ENCODE peak calls at places on chromosomes 6 and 20, in seven cellular contexts. S is body of pancreas, X is HCT116, R is GM12865, E is pancreas, T is mammary epithelial cell, N is heart right ventricle. P is an unnamed sample.

GRCh38 chr6:129672883-129673631 is 36.9 kb downstream of the ARHGAP18 start:
- DNase-seq in S (no peak), X (peak), R (peak), E (no peak), T (peak), N (no peak), P (peak)

GRCh38 chr6:89388846-89389245 is 23.2 kb downstream of the RRAGD start:
- DNase-seq in S (no peak), X (no peak), R (no peak), E (no peak), T (no peak), N (no peak), P (no peak)

GRCh38 chr6:26301638-26302037 is 63.4 kb upstream of the BTN3A2 start:
- DNase-seq in S (no peak), X (no peak), R (peak), E (no peak), T (no peak), N (no peak), P (no peak)

GRCh38 chr6:4291453-4292403 is 156.4 kb upstream of the ECI2 start:
- DNase-seq in S (no peak), X (no peak), R (no peak), E (no peak), T (no peak), N (no peak), P (peak)

GRCh38 chr6:44064089-44064947 is 62.9 kb downstream of the MRPL14 start:
- DNase-seq in S (peak), X (no peak), R (peak), E (no peak), T (peak), N (no peak), P (peak)

GRCh38 chr6:7978736-7979135 is 68.1 kb upstream of the TXNDC5 start:
- DNase-seq in S (no peak), X (no peak), R (peak), E (no peak), T (no peak), N (no peak), P (no peak)

GRCh38 chr6:49342410-49342809 is 120.6 kb downstream of the MMUT start:
- DNase-seq in S (peak), X (no peak), R (no peak), E (no peak), T (no peak), N (no peak), P (no peak)

GRCh38 chr6:152002306-152002705 is 194.8 kb downstream of the ESR1 start:
- DNase-seq in S (no peak), X (no peak), R (no peak), E (no peak), T (no peak), N (no peak), P (no peak)

GRCh38 chr20:1466211-1467081 is at the start of gene NSFL1C:
- DNase-seq in S (peak), X (peak), R (peak), E (peak), T (peak), N (peak), P (peak)

GRCh38 chr6:34465551-34466241 is at the start of gene PACSIN1:
- DNase-seq in S (peak), X (no peak), R (no peak), E (peak), T (no peak), N (peak), P (peak)

GRCh38 chr6:63452117-63452516 is 120.2 kb upstream of the LOC128125822 start:
- DNase-seq in S (no peak), X (no peak), R (no peak), E (no peak), T (peak), N (no peak), P (peak)

GRCh38 chr6:26051683-26052310 is 35.4 kb upstream of the HFE start:
- DNase-seq in S (no peak), X (no peak), R (no peak), E (no peak), T (no peak), N (no peak), P (no peak)

GRCh38 chr6:29943053-29943966 is 978 bp downstream of the HLA-A start:
- DNase-seq in S (peak), X (no peak), R (peak), E (no peak), T (no peak), N (peak), P (no peak)

GRCh38 chr6:165685302-165685701 is 22.3 kb upstream of the PDE10A start:
- DNase-seq in S (no peak), X (no peak), R (no peak), E (no peak), T (no peak), N (no peak), P (no peak)

GRCh38 chr20:61797971-61798411 is 267.7 kb downstream of the TAF4 start:
- DNase-seq in S (no peak), X (no peak), R (no peak), E (no peak), T (no peak), N (no peak), P (no peak)

GRCh38 chr6:143632894-143633293 is 44.9 kb upstream of the PHACTR2 start:
- DNase-seq in S (no peak), X (no peak), R (no peak), E (no peak), T (no peak), N (no peak), P (no peak)

GRCh38 chr20:673606-674005 is 2.0 kb downstream of the SCRT2 start:
- DNase-seq in S (no peak), X (no peak), R (no peak), E (no peak), T (no peak), N (no peak), P (no peak)

GRCh38 chr6:106103728-106104109 is 17.6 kb downstream of the PRDM1 start:
- DNase-seq in S (no peak), X (no peak), R (peak), E (no peak), T (peak), N (no peak), P (peak)

GRCh38 chr20:63842258-63842657 is 11.2 kb upstream of the ZBTB46 start:
- DNase-seq in S (no peak), X (no peak), R (no peak), E (no peak), T (no peak), N (no peak), P (no peak)

GRCh38 chr6:140970485-140970884 is 1162.2 kb upstream of the GJE1 start:
- DNase-seq in S (no peak), X (no peak), R (no peak), E (no peak), T (no peak), N (no peak), P (peak)

GRCh38 chr6:73579851-73580246 is 59.0 kb upstream of the EEF1A1 start:
- DNase-seq in S (peak), X (peak), R (peak), E (no peak), T (peak), N (no peak), P (peak)

GRCh38 chr6:150516199-150516598 is 83.5 kb upstream of the PLEKHG1 start:
- DNase-seq in S (no peak), X (no peak), R (no peak), E (no peak), T (no peak), N (no peak), P (no peak)

GRCh38 chr6:142845624-142846458 is 99.1 kb downstream of the HIVEP2 start:
- DNase-seq in S (peak), X (peak), R (peak), E (peak), T (peak), N (peak), P (peak)

GRCh38 chr6:169851641-169852503 is 100.5 kb downstream of the ERMARD start:
- DNase-seq in S (no peak), X (no peak), R (no peak), E (no peak), T (peak), N (no peak), P (peak)

GRCh38 chr20:61274326-61274725 is 22.3 kb downstream of the CDH4 start:
- DNase-seq in S (no peak), X (no peak), R (no peak), E (no peak), T (no peak), N (no peak), P (no peak)

GRCh38 chr6:44004625-44005506 is 122.4 kb downstream of the MRPL14 start:
- DNase-seq in S (peak), X (no peak), R (peak), E (no peak), T (no peak), N (no peak), P (no peak)

GRCh38 chr6:57173886-57174510 is 1.9 kb downstream of the BAG2 start:
- DNase-seq in S (no peak), X (peak), R (peak), E (no peak), T (peak), N (no peak), P (peak)

GRCh38 chr6:27617700-27618689 is 145.1 kb upstream of the ZNF184 start:
- DNase-seq in S (no peak), X (peak), R (peak), E (no peak), T (peak), N (no peak), P (peak)

GRCh38 chr6:129184808-129185366 is 301.9 kb downstream of the LAMA2 start:
- DNase-seq in S (no peak), X (no peak), R (no peak), E (no peak), T (no peak), N (no peak), P (no peak)

GRCh38 chr6:127566671-127567070 is 10.3 kb upstream of the C6orf58 start:
- DNase-seq in S (no peak), X (no peak), R (no peak), E (no peak), T (no peak), N (no peak), P (no peak)

GRCh38 chr20:14972256-14972655 is 634.8 kb upstream of the FLRT3 start:
- DNase-seq in S (no peak), X (no peak), R (no peak), E (no peak), T (no peak), N (no peak), P (peak)

DNA sequence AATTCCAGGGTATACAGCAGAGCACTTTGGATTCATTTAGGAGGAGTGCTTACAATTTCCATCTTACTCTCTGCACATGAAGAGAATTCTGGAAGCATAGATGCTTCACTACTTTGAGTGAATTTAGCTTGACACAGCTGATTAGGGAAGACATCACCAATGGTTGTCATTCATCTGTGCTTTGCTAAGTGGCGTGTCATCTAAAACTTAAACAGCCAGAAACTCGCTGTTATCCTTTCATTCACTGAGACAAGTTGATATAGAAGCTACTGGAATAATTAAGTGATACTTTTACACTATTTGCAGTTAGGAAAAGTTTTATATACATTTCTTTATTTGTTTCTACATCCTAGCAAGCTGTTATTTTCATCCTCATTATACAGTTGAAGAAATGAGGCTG is 635.3 kb upstream of the FLRT3 start:
- DNase-seq in S (no peak), X (no peak), R (no peak), E (no peak), T (no peak), N (no peak), P (no peak)
- TF ChIP-seq CTCF in S (no peak), X (no peak), R (no peak), E (no peak), T (no peak), N (no peak), P (no peak)

GRCh38 chr6:31588871-31589650 is 3.0 kb downstream of the LST1 start:
- DNase-seq in S (no peak), X (no peak), R (no peak), E (no peak), T (no peak), N (no peak), P (no peak)
- H3K4me3 ChIP-seq in S (no peak), X (no peak), R (no peak), E (no peak), T (no peak), N (no peak), P (no peak)

GRCh38 chr6:79810878-79811277 is 136.5 kb downstream of the ELOVL4 start:
- DNase-seq in S (no peak), X (no peak), R (no peak), E (no peak), T (no peak), N (no peak), P (no peak)
- TF ChIP-seq CTCF in S (no peak), X (no peak), R (no peak), E (no peak), T (no peak), N (no peak), P (no peak)

GRCh38 chr6:10384064-10384317 is 30.9 kb downstream of the TFAP2A start:
- DNase-seq in S (no peak), X (no peak), R (no peak), E (no peak), T (no peak), N (no peak), P (no peak)

GRCh38 chr6:10382322-10382721 is 32.6 kb downstream of the TFAP2A start:
- DNase-seq in S (no peak), X (no peak), R (no peak), E (no peak), T (no peak), N (no peak), P (no peak)

GRCh38 chr6:10382728-10383127 is 32.1 kb downstream of the TFAP2A start:
- DNase-seq in S (no peak), X (no peak), R (no peak), E (no peak), T (no peak), N (no peak), P (no peak)

GRCh38 chr6:10384333-10384718 is 30.5 kb downstream of the TFAP2A start:
- DNase-seq in S (no peak), X (no peak), R (no peak), E (no peak), T (no peak), N (no peak), P (no peak)

DNA sequence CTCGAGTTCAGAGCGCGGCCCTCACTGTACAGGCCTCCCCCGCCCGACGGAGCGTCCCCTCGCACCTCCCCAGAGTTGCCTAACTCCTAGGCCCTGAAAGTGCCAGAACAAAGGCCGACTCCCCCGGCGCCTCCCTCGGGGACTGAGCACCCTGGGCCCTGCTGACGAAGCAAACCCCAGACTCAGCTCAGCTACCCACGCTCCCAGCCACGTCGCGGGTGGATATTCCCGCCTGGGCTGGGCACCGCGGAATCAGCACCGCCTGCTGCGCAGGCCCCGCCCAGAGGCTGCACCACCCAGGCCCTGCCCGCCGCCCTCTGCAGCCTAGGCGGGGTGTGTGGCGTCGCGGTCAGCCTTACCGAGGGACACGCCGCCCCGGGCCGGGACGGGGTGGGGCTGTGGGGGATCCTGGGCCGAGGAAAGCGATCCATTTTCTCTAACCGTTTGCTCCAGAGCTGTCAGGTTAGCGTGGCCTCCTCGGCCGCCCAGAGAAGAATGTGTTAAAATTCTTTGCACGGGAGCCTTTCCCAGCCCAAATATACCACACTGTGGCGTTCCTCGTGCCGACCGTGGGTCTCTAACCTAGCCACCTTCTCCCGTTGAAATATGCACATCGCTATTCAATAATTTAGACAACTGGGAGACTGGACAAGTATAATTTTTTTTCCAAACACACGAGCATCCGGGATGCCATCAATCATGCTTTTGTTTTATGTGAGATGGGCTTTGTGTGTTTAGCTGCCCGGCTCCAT is 31.4 kb downstream of the TFAP2A start:
- DNase-seq in S (no peak), X (peak), R (no peak), E (no peak), T (peak), N (no peak), P (peak)
- H3K4me3 ChIP-seq in S (no peak), X (peak), R (no peak), E (no peak), T (peak), N (no peak), P (peak)

DNA sequence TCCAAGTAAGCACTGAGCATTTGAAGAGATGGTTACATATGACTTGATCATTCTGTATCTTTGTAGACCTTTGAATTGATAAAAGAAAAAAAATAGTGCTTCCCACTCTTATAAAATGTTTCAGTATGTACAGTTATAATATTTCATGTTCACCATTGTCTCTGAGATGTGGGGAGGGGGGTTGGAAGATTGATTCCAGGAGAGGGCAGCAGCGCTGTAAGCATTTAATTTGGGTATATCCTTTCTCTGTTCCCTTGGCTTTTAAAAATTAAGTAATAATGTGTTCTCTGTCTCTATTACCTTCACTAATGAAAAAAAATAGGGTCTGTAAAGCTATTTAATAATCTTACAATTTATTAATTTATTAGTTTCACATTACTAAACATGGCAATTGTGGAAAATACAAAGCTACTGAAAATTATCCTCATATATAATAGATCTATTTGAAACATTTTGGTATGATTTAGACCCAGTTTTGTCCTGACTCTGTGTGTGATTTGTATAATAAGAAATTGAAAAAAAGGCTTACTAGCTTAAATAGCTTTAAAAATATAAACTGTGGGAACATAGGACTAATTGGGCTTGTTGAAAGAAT is 341.2 kb downstream of the CDKAL1 start:
- DNase-seq in S (peak), X (no peak), R (peak), E (no peak), T (peak), N (no peak), P (peak)
- TF ChIP-seq CTCF in S (peak), X (peak), R (peak), E (no peak), T (peak), N (peak), P (peak)

DNA sequence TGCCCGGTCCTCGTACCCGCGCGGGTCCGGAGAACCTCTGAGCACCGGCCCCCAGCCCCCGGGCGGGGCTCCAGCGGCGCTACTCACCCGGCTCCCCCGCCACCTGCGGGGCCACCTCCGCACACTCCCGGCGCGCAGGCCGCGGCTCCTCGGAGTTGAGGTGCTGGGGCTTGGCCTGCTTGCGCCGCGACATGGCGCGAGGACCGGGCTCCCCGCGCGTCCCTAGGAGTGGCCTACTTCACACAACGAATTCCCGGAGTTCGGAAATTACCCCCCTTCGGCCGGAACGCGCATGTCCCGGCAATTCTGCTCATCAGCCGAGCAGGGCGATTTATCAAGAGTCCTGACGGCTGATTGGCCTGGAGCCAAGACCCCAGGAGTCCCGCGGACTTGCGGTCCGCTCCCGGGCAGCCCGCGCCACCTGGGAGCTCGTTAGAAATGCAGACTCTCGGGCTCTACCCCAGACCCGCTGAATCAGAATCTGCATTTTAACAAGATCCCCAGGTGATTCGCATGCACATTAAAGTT is 86.5 kb downstream of the ZFP64 start:
- DNase-seq in S (peak), X (no peak), R (no peak), E (peak), T (peak), N (peak), P (peak)
- H3K4me3 ChIP-seq in S (no peak), X (no peak), R (no peak), E (peak), T (peak), N (peak), P (peak)

GRCh38 chr6:135505648-135506047 is 8.1 kb upstream of the AHI1 start:
- DNase-seq in S (no peak), X (no peak), R (no peak), E (no peak), T (no peak), N (no peak), P (no peak)
- TF ChIP-seq CTCF in S (no peak), X (no peak), R (no peak), E (no peak), T (no peak), N (no peak), P (no peak)

GRCh38 chr6:32952817-32953739 is at the start of gene HLA-DMA:
- DNase-seq in S (peak), X (peak), R (peak), E (peak), T (peak), N (peak), P (peak)
- H3K4me3 ChIP-seq in S (no peak), X (no peak), R (peak), E (no peak), T (no peak), N (peak), P (no peak)